ENCODE peak calls at places on chromosomes 11 and 22, in ten cellular contexts. H is HCT116, V is stomach, B is suprapubic skin, J is breast epithelium, Y is GM12891, N is transverse colon, L is K562, R is sigmoid colon, K is H1. T is an unnamed sample.

GRCh38 chr22:29031236-29031982 is 30.2 kb downstream of the C22orf31 start:
- DNase-seq in B (no peak), N (peak; percentile 40), J (no peak), R (peak; percentile 87), H (peak; percentile 97), L (peak; percentile 62), K (peak; percentile 60), V (peak; percentile 44), Y (no peak), T (no peak)

GRCh38 chr11:120229451-120230424 is 10.2 kb upstream of the POU2F3 start:
- DNase-seq in V (no peak), Y (no peak), R (no peak), H (no peak), K (no peak), B (no peak), L (peak; percentile 40), N (no peak), J (no peak), T (no peak)

GRCh38 chr22:20568502-20569058 is 61.2 kb downstream of the MED15 start:
- DNase-seq in L (no peak), Y (no peak), R (no peak), N (no peak), V (no peak), H (no peak), J (no peak), K (no peak), B (no peak), T (no peak)

GRCh38 chr11:72781313-72782080 is 12.3 kb downstream of the STARD10 start:
- DNase-seq in R (no peak), V (peak; percentile 65), N (peak; percentile 64), K (peak; percentile 63), B (no peak), H (no peak), L (peak; percentile 82), Y (peak; percentile 80), J (no peak), T (peak; percentile 88)

GRCh38 chr11:70906101-70906500 is 346.3 kb downstream of the SHANK2 start:
- DNase-seq in B (no peak), N (no peak), H (no peak), K (no peak), J (peak; percentile 43), R (no peak), V (no peak), Y (no peak), L (no peak), T (no peak)

GRCh38 chr11:75667268-75667830 is 1.5 kb downstream of the MAP6 start:
- DNase-seq in J (no peak), H (no peak), R (no peak), N (peak; percentile 9), L (no peak), V (peak; percentile 36), B (no peak), Y (peak; percentile 37), K (peak; percentile 71), T (peak; percentile 41)

GRCh38 chr22:36417281-36417686 is 29.5 kb upstream of the MYH9 start:
- DNase-seq in K (no peak), V (peak; percentile 84), Y (no peak), B (no peak), L (no peak), H (no peak), R (no peak), N (peak; percentile 82), J (peak; percentile 63), T (no peak)

GRCh38 chr11:47060807-47061206 is 115.9 kb downstream of the ARFGAP2 start:
- DNase-seq in V (no peak), R (no peak), N (no peak), B (no peak), H (no peak), L (peak; percentile 33), J (no peak), K (no peak), Y (no peak), T (no peak)

GRCh38 chr11:58006940-58007339 is 16.7 kb upstream of the OR9Q1 start:
- DNase-seq in Y (no peak), K (no peak), L (no peak), B (no peak), R (no peak), V (no peak), N (no peak), J (no peak), H (no peak), T (no peak)

GRCh38 chr11:23311986-23312940 is 452.0 kb upstream of the CCDC179 start:
- DNase-seq in N (no peak), H (no peak), L (no peak), V (no peak), Y (no peak), B (no peak), J (no peak), R (no peak), K (no peak), T (no peak)

GRCh38 chr22:48331691-48332220 is 1495.9 kb downstream of the BRD1 start:
- DNase-seq in Y (no peak), H (no peak), J (peak; percentile 22), V (no peak), L (no peak), N (no peak), R (no peak), K (no peak), B (no peak), T (no peak)

DNA sequence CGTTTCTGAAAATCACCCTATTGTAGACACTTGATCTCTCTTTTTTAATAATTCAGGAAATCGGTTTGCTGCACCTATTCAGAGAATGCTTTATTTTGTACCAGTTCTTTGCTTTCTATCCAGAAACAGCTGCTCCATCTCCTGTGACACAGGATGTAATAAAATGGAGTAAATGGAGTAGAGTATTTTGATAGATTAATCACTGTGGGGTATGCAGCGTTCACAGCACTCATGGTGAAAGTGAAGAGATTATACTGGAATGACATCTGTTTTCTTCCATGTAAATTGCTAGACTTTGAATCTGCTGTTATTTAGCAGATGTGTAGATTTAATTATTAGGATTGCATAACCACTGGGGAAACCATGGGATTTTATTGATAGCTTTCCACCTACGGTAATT is 227.3 kb upstream of the ARHGAP42 start:
- DNase-seq in L (no peak), R (no peak), Y (no peak), N (no peak), J (no peak), V (no peak), K (no peak), B (no peak), H (no peak), T (no peak)
- TF ChIP-seq POLR2AphosphoS5 in L (no peak), R (no peak), Y (no peak), N (no peak), J (no peak), V (no peak), K (no peak), B (no peak), H (no peak), T (no peak)

GRCh38 chr22:38698407-38699094 is 2.2 kb downstream of the JOSD1 start:
- DNase-seq in Y (no peak), K (no peak), N (no peak), R (peak; percentile 55), L (no peak), J (no peak), H (no peak), V (no peak), B (no peak), T (no peak)

GRCh38 chr22:38700789-38701628 is at the start of gene JOSD1:
- DNase-seq in N (peak; percentile 98), Y (peak; percentile 89), V (peak; percentile 98), H (peak; percentile 87), K (peak; percentile 99), R (peak; percentile 98), B (peak; percentile 97), L (peak; percentile 88), J (peak; percentile 97), T (peak; percentile 88)

GRCh38 chr22:38699143-38699542 is 1.6 kb downstream of the JOSD1 start:
- DNase-seq in B (no peak), V (no peak), N (no peak), H (no peak), L (no peak), K (no peak), R (peak; percentile 19), J (no peak), Y (no peak), T (no peak)

GRCh38 chr22:38700271-38700788 is 413 bp downstream of the JOSD1 start:
- DNase-seq in B (peak; percentile 90), H (no peak), Y (no peak), J (peak; percentile 66), R (peak; percentile 83), V (peak; percentile 79), L (peak; percentile 64), N (peak; percentile 80), K (no peak), T (no peak)

DNA sequence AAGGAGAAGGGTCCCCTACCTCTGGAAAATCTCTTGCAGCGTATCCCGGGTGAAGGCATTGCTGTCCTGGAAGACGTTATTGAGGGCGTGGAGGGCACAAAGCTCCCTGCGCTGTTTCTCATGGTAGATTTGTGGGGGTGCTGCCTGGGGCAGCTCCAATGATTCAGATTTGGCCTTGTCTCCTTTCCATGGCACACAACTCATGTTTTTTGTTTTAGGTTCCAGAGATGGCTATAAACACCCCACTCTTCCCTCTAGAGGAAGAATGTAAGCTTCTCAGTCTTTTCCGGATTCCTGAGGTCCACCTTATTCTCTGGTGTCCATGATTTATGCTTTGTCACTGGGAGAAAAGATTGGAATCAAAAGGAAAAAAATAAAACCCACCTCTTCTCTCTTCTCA is 959 bp downstream of the JOSD1 start:
- DNase-seq in Y (no peak), H (no peak), J (no peak), R (peak; percentile 58), N (no peak), B (no peak), K (no peak), V (no peak), L (no peak), T (no peak)
- TF ChIP-seq POLR2AphosphoS5 in Y (no peak), H (peak; percentile 35), J (no peak), R (no peak), N (no peak), B (no peak), K (no peak), V (no peak), L (no peak), T (no peak)

GRCh38 chr11:86800076-86800955 is at the start of gene PRSS23:
- DNase-seq in N (peak; percentile 77), J (peak; percentile 59), B (no peak), H (no peak), R (peak; percentile 88), V (peak; percentile 74), L (peak; percentile 29), Y (peak; percentile 41), K (peak; percentile 76), T (no peak)
- TF ChIP-seq POLR2AphosphoS5 in N (peak; percentile 48), J (no peak), B (no peak), H (peak; percentile 58), R (peak; percentile 90), V (peak; percentile 49), L (no peak), Y (no peak), K (peak; percentile 49), T (no peak)

DNA sequence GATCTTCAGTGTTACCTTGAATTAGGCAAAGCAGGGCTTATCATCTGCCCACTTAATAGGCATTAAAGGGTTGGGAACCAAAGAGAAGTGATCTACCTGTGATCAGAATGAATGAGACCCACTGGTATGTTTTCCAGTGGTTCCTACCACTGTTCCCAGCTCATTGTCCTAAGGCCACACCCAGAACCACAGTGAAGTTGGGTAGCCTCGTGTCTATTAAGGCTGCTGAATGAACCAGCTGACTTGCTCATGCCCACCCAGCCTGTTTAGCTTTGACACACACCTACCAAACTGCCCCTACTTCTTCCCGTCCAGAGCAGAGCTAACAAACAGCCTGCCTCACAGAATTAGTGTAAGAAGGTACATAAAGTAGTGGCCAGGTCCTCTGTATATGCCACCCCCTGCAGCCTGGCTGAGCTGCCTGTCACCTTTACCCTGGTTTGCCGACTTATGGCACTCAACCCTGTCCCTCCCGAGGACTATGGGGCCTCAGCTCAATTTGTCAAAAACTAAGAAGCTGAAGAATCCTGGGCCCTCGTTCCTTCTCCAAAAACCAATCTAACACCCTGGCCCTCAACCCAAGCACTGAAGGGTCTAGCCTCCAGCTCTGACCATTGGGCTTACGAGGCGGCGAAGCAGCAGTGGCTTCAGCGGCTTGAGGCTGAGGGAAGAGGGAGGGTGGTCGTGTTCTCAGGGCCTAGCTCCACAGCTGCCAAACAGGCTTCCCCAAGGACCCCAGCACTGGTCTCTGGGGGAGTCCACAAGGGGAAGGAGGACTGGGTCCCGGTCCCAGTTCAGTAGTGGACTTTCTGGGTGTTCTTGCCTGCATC is 9.8 kb downstream of the UCP2 start:
- DNase-seq in B (no peak), J (peak; percentile 45), Y (no peak), L (no peak), H (no peak), V (no peak), N (no peak), R (peak; percentile 44), K (no peak), T (no peak)
- TF ChIP-seq POLR2AphosphoS5 in B (no peak), J (no peak), Y (peak; percentile 82), L (no peak), H (no peak), V (no peak), N (no peak), R (no peak), K (no peak), T (peak; percentile 68)